ENCODE peak calls at places on chromosomes 5 and 9, in eight cellular contexts. F is neural progenitor cell, N is DND-41, W is fibroblast of lung, Q is GM12878, S is K562, Y is mammary epithelial cell, D is HCT116. Z is an unnamed sample. For H3K9me3, the result is how much of the 10 kb centered on the place peaks cover.

GRCh38 chr9:109411818-109412352 is 86.2 kb downstream of the PTPN3 start:
- DNase-seq in F (peak), N (peak), W (peak), Q (peak), S (peak), Y (no peak), D (no peak), Z (peak)

GRCh38 chr9:136044207-136044970 is 50.7 kb downstream of the NACC2 start:
- DNase-seq in F (no peak), N (no peak), W (no peak), Q (no peak), S (no peak), Y (no peak), D (no peak), Z (no peak)

GRCh38 chr9:127711831-127712274 is 3.6 kb downstream of the PTRH1 start:
- DNase-seq in F (peak), N (no peak), W (no peak), Q (no peak), S (no peak), Y (no peak), D (no peak), Z (no peak)

GRCh38 chr5:6603643-6604042 is 29.2 kb downstream of the NSUN2 start:
- DNase-seq in F (no peak), N (no peak), W (no peak), Q (no peak), S (no peak), Y (no peak), D (no peak), Z (no peak)

GRCh38 chr5:14628346-14628745 is 36.2 kb upstream of the OTULIN start:
- DNase-seq in F (peak), N (peak), W (peak), Q (no peak), S (peak), Y (peak), D (no peak), Z (peak)

GRCh38 chr5:147216552-147217154 is 18.2 kb upstream of the STK32A start:
- DNase-seq in F (peak), N (no peak), W (peak), Q (no peak), S (no peak), Y (no peak), D (no peak), Z (peak)

GRCh38 chr5:111200828-111201227 is 23.4 kb upstream of the CAMK4 start:
- DNase-seq in F (no peak), N (no peak), W (no peak), Q (no peak), S (no peak), Y (no peak), D (no peak), Z (no peak)

GRCh38 chr9:131145245-131145644 is 19.9 kb downstream of the NUP214 start:
- DNase-seq in F (no peak), N (no peak), W (no peak), Q (no peak), S (no peak), Y (no peak), D (no peak), Z (no peak)

GRCh38 chr5:119036101-119036762 is 34.7 kb upstream of the DMXL1 start:
- DNase-seq in F (no peak), N (no peak), W (peak), Q (no peak), S (peak), Y (peak), D (peak), Z (no peak)

GRCh38 chr5:164076571-164076970 is 571.2 kb downstream of the MAT2B start:
- DNase-seq in F (no peak), N (no peak), W (no peak), Q (no peak), S (no peak), Y (no peak), D (no peak), Z (no peak)

DNA sequence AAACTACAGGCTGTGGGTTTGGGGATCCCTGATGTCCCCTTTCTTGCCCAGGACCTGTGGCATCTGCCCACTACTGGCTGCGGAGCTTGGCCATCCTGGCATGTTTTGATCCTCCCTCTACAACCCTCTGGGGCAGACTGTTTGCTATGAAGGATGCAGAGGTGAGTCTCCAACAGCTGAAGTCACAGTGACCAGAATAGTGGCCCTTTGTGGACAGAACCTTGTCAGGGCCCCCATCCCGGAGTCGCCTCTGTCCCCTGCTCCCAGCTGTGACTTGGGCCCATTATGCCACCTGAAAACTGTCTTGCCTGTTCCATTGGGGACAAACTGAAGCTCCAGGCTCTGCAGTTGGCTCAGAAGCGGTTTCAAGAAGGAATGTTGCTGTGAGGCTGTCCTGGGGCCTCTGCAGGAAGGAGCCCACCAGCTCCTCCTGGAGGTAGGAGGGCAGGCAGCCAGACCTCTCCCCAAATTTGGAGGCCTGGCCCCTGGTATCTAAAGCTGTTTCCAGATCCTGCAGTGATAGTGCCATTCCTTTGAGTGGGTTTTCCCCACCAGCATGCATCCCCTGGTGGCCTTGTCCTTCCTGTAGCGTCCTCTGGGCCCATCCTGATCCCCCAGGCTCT is 93.3 kb downstream of the BARX1 start:
- DNase-seq in F (peak), N (no peak), W (no peak), Q (no peak), S (no peak), Y (no peak), D (no peak), Z (no peak)
- TF ChIP-seq EZH2 in F (no peak), N (no peak), W (no peak), Q (no peak), S (no peak), Y (no peak), D (no peak), Z (no peak)

DNA sequence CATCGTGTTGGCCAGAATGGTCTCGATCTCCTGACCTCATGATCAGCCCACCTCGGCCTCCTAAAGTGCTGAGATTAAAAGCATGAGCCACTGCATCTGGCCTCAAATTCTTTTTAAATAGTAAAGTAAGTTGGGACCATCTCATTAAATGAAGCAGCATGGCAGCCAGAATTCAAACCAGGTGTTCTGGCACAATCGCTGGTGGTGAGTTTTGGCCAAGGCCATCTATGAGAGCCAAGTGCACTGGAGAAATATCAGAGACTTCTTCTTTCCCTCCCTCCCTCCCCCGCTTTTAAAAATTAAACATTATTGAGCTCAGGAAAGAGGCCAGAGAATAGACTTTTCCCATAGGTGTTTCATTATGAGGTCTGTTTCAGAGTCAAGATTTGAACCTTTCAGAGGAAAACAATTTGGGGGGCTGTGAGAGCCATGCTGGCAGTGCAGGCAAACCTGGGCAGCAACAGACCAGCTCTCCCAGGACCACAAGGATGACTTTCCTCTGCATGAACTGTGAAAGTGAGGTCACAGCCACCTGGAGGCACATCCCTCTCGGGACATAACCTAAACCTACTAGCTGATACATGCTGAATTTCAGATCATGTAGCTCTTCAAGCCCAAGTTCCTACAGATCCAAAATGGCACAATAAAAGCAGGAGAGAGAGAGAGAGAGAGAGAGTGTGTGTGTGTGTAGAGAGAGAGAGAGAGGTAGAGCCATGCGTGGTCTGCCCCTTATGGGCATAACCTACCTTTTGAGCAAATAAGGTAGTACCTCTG is 94.6 kb upstream of the DMRT1 start:
- DNase-seq in F (no peak), N (no peak), W (no peak), Q (no peak), S (no peak), Y (peak), D (no peak), Z (no peak)
- H3K4me3 ChIP-seq in F (no peak), N (no peak), W (no peak), Q (no peak), S (no peak), Y (no peak), D (no peak), Z (no peak)

GRCh38 chr5:171927345-171927941 is 79.0 kb downstream of the FBXW11 start:
- DNase-seq in F (no peak), N (no peak), W (no peak), Q (no peak), S (no peak), Y (no peak), D (no peak), Z (no peak)

GRCh38 chr5:171926311-171926710 is 80.1 kb downstream of the FBXW11 start:
- DNase-seq in F (peak), N (no peak), W (no peak), Q (no peak), S (no peak), Y (no peak), D (no peak), Z (no peak)

GRCh38 chr5:171934586-171934985 is 71.9 kb downstream of the FBXW11 start:
- DNase-seq in F (no peak), N (no peak), W (no peak), Q (no peak), S (no peak), Y (no peak), D (no peak), Z (no peak)

DNA sequence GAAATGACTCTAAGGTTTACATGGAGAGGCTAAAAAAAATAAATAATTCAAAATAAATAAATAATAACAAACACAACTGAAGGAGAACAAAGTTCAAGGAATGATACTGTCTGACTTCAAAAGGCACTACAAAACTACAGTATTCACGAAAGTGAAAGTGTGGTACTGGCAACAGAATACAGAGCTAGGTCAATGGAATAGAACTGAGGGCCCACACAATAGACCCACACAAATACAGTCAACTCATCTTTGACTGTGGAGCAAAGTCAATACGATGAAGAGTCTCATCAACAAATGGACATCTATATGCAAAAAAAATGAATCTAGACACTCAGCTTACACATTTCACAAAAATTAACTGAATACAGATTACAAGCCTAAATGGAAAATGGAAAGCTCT is 75.3 kb downstream of the FBXW11 start:
- DNase-seq in F (no peak), N (no peak), W (no peak), Q (no peak), S (no peak), Y (no peak), D (no peak), Z (no peak)
- H3K9me3 ChIP-seq in F (under half), N (under half), W (under half), Q (under half), S (under half), Y (under half), D (under half), Z (under half)

GRCh38 chr9:129695870-129696269 is 30.4 kb downstream of the PRRX2 start:
- DNase-seq in F (no peak), N (no peak), W (no peak), Q (no peak), S (no peak), Y (no peak), D (no peak), Z (no peak)
- TF ChIP-seq EZH2 in F (no peak), N (no peak), W (no peak), Q (no peak), S (no peak), Y (no peak), D (no peak), Z (peak)

GRCh38 chr5:102794677-102795331 is 39.7 kb downstream of the PAM start:
- DNase-seq in F (no peak), N (no peak), W (no peak), Q (no peak), S (no peak), Y (peak), D (no peak), Z (no peak)
- H3K4me3 ChIP-seq in F (no peak), N (no peak), W (no peak), Q (no peak), S (no peak), Y (no peak), D (no peak), Z (no peak)

DNA sequence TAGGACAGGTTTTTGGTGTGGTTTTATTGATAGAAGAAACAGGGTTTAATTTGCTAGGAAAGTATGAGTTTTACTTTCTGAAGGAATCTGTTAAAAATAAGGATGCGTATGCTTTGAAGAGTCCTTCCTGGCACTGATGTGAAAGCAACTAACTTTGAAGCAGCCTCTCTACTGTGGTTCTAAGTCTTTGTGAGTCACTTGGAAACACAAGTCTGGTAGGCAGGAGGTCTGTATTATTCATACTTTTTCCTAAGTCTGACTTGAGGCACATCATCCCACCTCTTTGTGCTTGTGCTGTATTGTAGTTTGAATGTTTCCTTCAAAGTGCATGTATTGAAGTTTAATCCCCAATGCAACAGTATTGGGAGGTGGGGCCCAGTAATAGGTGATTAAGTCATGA is 129.0 kb downstream of the TAF11L14 start:
- DNase-seq in F (no peak), N (no peak), W (peak), Q (no peak), S (no peak), Y (peak), D (no peak), Z (no peak)
- H3K9me3 ChIP-seq in F (under half), N (under half), W (under half), Q (under half), S (under half), Y (under half), D (under half), Z (under half)

GRCh38 chr9:133634024-133634691 is 2.0 kb upstream of the DBH start:
- DNase-seq in F (peak), N (peak), W (no peak), Q (no peak), S (no peak), Y (no peak), D (no peak), Z (no peak)
- TF ChIP-seq EZH2 in F (no peak), N (no peak), W (no peak), Q (no peak), S (no peak), Y (no peak), D (no peak), Z (no peak)

GRCh38 chr5:90279091-90279490 is 130.5 kb downstream of the CETN3 start:
- DNase-seq in F (no peak), N (no peak), W (peak), Q (no peak), S (no peak), Y (no peak), D (no peak), Z (no peak)
- H3K4me3 ChIP-seq in F (no peak), N (no peak), W (no peak), Q (no peak), S (no peak), Y (no peak), D (no peak), Z (no peak)